ENCODE peak calls at places on chromosome 14, in four cellular contexts. W is kidney epithelial cell, T is cardiac fibroblast, B is HCT116. F is an unnamed sample.

GRCh38 chr14:101743701-101744100 is 17.8 kb upstream of the PPP2R5C start:
- DNase-seq in W (no peak), T (no peak), B (no peak), F (no peak)

GRCh38 chr14:58107947-58108552 is 44.0 kb downstream of the ARMH4 start:
- DNase-seq in W (peak; percentile 37), T (peak; percentile 83), B (peak; percentile 52), F (peak; percentile 39)

GRCh38 chr14:102493096-102493495 is 16.5 kb downstream of the ANKRD9 start:
- DNase-seq in W (no peak), T (no peak), B (no peak), F (no peak)

GRCh38 chr14:55837467-55837866 is 257.5 kb downstream of the KTN1 start:
- DNase-seq in W (no peak), T (no peak), B (no peak), F (no peak)

GRCh38 chr14:89767861-89768268 is 186.7 kb downstream of the EFCAB11 start:
- DNase-seq in W (peak; percentile 9), T (peak; percentile 73), B (peak; percentile 43), F (peak; percentile 15)

GRCh38 chr14:103198429-103199140 is 75.3 kb downstream of the TNFAIP2 start:
- DNase-seq in W (peak; percentile 51), T (peak; percentile 78), B (no peak), F (no peak)

GRCh38 chr14:53842938-53843337 is 113.7 kb downstream of the BMP4 start:
- DNase-seq in W (no peak), T (peak; percentile 93), B (no peak), F (no peak)

GRCh38 chr14:36647417-36647826 is 14.2 kb upstream of the PAX9 start:
- DNase-seq in W (no peak), T (no peak), B (no peak), F (no peak)

GRCh38 chr14:22386924-22387775 is 201.9 kb downstream of the DAD1 start:
- DNase-seq in W (no peak), T (peak; percentile 83), B (peak; percentile 53), F (peak; percentile 70)

GRCh38 chr14:25042362-25043299 is 7.3 kb downstream of the STXBP6 start:
- DNase-seq in W (no peak), T (peak; percentile 75), B (no peak), F (no peak)

GRCh38 chr14:100589760-100590469 is 2.7 kb upstream of the BEGAIN start:
- DNase-seq in W (no peak), T (no peak), B (no peak), F (no peak)

GRCh38 chr14:73784065-73784987 is 67.3 kb upstream of the PTGR2 start:
- DNase-seq in W (no peak), T (peak; percentile 74), B (no peak), F (no peak)

GRCh38 chr14:71169028-71169427 is 261.8 kb downstream of the PCNX1 start:
- DNase-seq in W (no peak), T (no peak), B (no peak), F (no peak)

GRCh38 chr14:20742132-20742531 is 3.6 kb upstream of the EDDM3A start:
- DNase-seq in W (no peak), T (no peak), B (no peak), F (no peak)

GRCh38 chr14:52701223-52701622 is 5.8 kb upstream of the PSMC6 start:
- DNase-seq in W (no peak), T (peak; percentile 20), B (no peak), F (no peak)

GRCh38 chr14:90567991-90568390 is 171.2 kb downstream of the CALM1 start:
- DNase-seq in W (no peak), T (no peak), B (no peak), F (no peak)

GRCh38 chr14:92560106-92560865 is 46.7 kb downstream of the RIN3 start:
- DNase-seq in W (no peak), T (no peak), B (no peak), F (no peak)

GRCh38 chr14:37247777-37248461 is 50.2 kb downstream of the MIPOL1 start:
- DNase-seq in W (no peak), T (no peak), B (no peak), F (no peak)

GRCh38 chr14:69972755-69973154 is 93.5 kb downstream of the SMOC1 start:
- DNase-seq in W (no peak), T (no peak), B (no peak), F (no peak)

GRCh38 chr14:76446486-76446885 is 70.5 kb downstream of the ESRRB start:
- DNase-seq in W (no peak), T (no peak), B (no peak), F (no peak)

GRCh38 chr14:95233702-95234241 is 76.4 kb upstream of the DICER1 start:
- DNase-seq in W (no peak), T (peak; percentile 19), B (no peak), F (no peak)

GRCh38 chr14:76784881-76785280 is 23.6 kb downstream of the VASH1 start:
- DNase-seq in W (no peak), T (peak; percentile 87), B (peak; percentile 60), F (peak; percentile 59)

GRCh38 chr14:103802353-103802752 is 45.0 kb downstream of the PPP1R13B start:
- DNase-seq in W (no peak), T (no peak), B (no peak), F (no peak)

GRCh38 chr14:100049220-100049619 is 16.0 kb upstream of the EVL start:
- DNase-seq in W (no peak), T (peak; percentile 78), B (no peak), F (no peak)

GRCh38 chr14:103935102-103935501 is 6.8 kb downstream of the TDRD9 start:
- DNase-seq in W (no peak), T (no peak), B (no peak), F (no peak)

GRCh38 chr14:98605043-98605442 is 667.0 kb downstream of the BCL11B start:
- DNase-seq in W (no peak), T (no peak), B (no peak), F (no peak)
- TF ChIP-seq CTCF in W (no peak), T (no peak), B (no peak), F (no peak)

GRCh38 chr14:35389315-35389667 is 15.3 kb downstream of the NFKBIA start:
- DNase-seq in W (no peak), T (no peak), B (no peak), F (no peak)

GRCh38 chr14:35387713-35388579 is 16.6 kb downstream of the NFKBIA start:
- DNase-seq in W (no peak), T (no peak), B (no peak), F (no peak)

GRCh38 chr14:35390577-35391387 is 13.8 kb downstream of the NFKBIA start:
- DNase-seq in W (no peak), T (no peak), B (no peak), F (no peak)

GRCh38 chr14:35387209-35387608 is 17.3 kb downstream of the NFKBIA start:
- DNase-seq in W (no peak), T (no peak), B (no peak), F (no peak)

DNA sequence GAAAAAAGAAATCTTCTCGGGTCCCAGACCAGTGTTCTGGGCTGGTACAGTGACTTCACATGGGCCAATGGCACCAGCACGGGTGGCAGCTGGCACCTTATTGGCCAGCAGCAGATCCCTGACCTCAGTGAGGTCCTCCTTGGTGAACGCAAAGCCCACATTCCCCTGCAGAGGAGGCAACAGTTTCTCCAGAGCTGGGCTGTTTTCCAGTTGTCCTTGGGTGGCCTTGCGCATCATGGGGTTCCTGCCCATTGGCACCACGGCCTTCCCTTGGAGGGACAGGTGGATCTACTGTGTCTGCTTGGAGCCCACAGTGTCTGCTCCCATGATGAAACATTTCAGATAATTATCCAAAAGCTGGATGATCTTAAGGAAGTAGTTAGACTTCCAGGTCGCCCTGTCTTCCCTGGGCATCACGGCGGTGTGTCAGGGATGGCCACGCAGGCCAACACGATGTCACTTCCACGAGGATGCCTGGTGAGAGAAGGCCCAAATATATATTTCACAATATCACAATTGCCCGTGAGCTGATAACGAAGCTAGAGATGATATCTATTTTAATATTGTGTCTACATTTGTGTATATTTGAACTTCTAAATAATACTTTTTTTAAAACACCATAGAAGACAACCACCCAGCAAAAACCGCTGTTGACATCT is 15.8 kb downstream of the NFKBIA start:
- DNase-seq in W (no peak), T (no peak), B (no peak), F (no peak)
- H3K4me3 ChIP-seq in W (no peak overlapping the region), T (no peak overlapping the region), B (no peak overlapping the region), F (no peak overlapping the region)

GRCh38 chr14:80388980-80389711 is 177.8 kb upstream of the DIO2 start:
- DNase-seq in W (peak; percentile 86), T (peak; percentile 75), B (no peak), F (peak; percentile 62)

GRCh38 chr14:80381964-80382363 is 170.7 kb upstream of the DIO2 start:
- DNase-seq in W (no peak), T (no peak), B (no peak), F (no peak)

GRCh38 chr14:80390911-80391310 is 179.6 kb upstream of the DIO2 start:
- DNase-seq in W (peak; percentile 70), T (peak; percentile 51), B (no peak), F (no peak)

GRCh38 chr14:80385340-80385739 is 174.0 kb upstream of the DIO2 start:
- DNase-seq in W (no peak), T (no peak), B (no peak), F (no peak)

DNA sequence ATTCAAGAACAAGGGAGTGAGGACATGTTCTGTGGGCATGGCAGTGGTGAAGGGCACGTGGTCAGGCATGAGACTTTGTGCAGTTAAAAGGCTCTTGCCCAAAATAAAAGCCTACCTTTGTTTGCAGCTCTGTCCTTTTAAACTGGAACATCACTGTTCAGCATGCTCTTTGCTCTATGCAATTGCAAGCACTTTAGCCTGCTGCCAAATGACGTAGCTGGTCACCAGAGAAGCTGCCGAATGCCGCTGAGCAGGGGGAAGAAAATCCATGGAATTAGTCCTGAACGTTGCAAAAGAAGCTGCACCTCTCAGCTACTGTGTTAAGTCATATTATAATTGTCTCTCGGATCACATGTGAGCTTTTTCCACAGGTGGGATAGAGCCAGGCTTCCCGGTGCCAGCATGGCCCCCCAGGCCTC is 176.3 kb upstream of the DIO2 start:
- DNase-seq in W (no peak), T (no peak), B (no peak), F (no peak)
- TF ChIP-seq CTCF in W (no peak), T (no peak), B (no peak), F (no peak)

DNA sequence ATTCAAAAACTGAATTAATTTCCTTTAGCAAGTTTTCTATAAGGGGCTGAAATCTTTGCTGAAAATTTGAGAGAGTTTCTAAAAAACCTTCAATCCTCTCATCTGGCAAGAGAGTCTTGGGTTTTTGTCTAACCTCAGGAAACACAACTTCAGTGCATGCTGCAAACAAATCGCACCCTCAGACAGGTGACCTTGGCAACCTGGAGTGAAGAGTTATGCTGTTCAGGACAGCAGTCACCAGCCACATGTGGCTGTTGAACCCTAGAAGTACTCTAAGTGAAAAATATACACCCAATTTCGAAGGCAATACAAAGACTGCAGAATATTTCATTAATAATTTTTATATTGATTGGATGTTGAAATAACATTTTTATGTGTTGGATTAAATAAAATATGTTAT is 184.8 kb downstream of the RPS29 start:
- DNase-seq in W (no peak), T (no peak), B (no peak), F (no peak)
- H3K4me3 ChIP-seq in W (no peak overlapping the region), T (no peak overlapping the region), B (no peak overlapping the region), F (no peak overlapping the region)

GRCh38 chr14:64891173-64891838 is 11.6 kb upstream of the SPTB start:
- DNase-seq in W (no peak), T (no peak), B (no peak), F (no peak)
- TF ChIP-seq CTCF in W (no peak), T (no peak), B (no peak), F (no peak)

F was measured in HFF-Myc.